ENCODE peak calls at places on chromosomes 3 and 15, in four cellular contexts. F is K562, H is HepG2, D is HEK293T. G is an unnamed sample.

GRCh38 chr15:63474810-63475316 is 29.5 kb upstream of the USP3 start:
- DNase-seq in H (peak; percentile 60), D (no peak), F (no peak), G (peak; percentile 98)

GRCh38 chr3:190096345-190096744 is 24.4 kb downstream of the P3H2 start:
- DNase-seq in F (no peak), D (no peak), H (no peak), G (no peak)

GRCh38 chr3:172163320-172163719 is 123.9 kb downstream of the FNDC3B start:
- DNase-seq in H (no peak), F (no peak), D (no peak), G (no peak)

GRCh38 chr3:29697989-29698388 is 417.1 kb downstream of the RBMS3 start:
- DNase-seq in F (no peak), H (no peak), D (no peak), G (no peak)

GRCh38 chr3:45597166-45597565 is 2.6 kb downstream of the LIMD1 start:
- DNase-seq in H (no peak), F (peak; percentile 25), D (no peak), G (no peak)

GRCh38 chr15:62110000-62110851 is 43.4 kb downstream of the C2CD4A start:
- DNase-seq in F (no peak), H (no peak), D (no peak), G (no peak)

GRCh38 chr15:45139770-45140169 is 10.0 kb downstream of the DUOX1 start:
- DNase-seq in H (no peak), D (no peak), F (no peak), G (no peak)

GRCh38 chr15:88982304-88982945 is 69.2 kb upstream of the MFGE8 start:
- DNase-seq in H (no peak), F (peak; percentile 60), D (no peak), G (peak; percentile 83)

GRCh38 chr3:144142151-144142855 is 170.7 kb downstream of the DIPK2A start:
- DNase-seq in F (no peak), H (no peak), D (peak; percentile 10), G (no peak)

GRCh38 chr15:73712107-73712506 is 27.9 kb downstream of the CD276 start:
- DNase-seq in H (no peak), D (no peak), F (peak; percentile 20), G (no peak)

GRCh38 chr3:57151021-57151449 is 14.1 kb downstream of the IL17RD start:
- DNase-seq in D (no peak), H (no peak), F (no peak), G (no peak)

GRCh38 chr3:118818386-118818785 is 216.3 kb downstream of the IGSF11 start:
- DNase-seq in H (peak; percentile 5), F (no peak), D (no peak), G (no peak)

GRCh38 chr3:39476783-39477182 is 9.3 kb downstream of the MOBP start:
- DNase-seq in D (no peak), F (no peak), H (no peak), G (no peak)

GRCh38 chr3:97970131-97970530 is 2.1 kb downstream of the RIOX2 start:
- DNase-seq in F (no peak), D (no peak), H (no peak), G (no peak)

GRCh38 chr3:158539414-158540014 is 31.5 kb upstream of the MLF1 start:
- DNase-seq in F (peak; percentile 61), D (peak; percentile 21), H (peak; percentile 46), G (no peak)

GRCh38 chr15:48002772-48003171 is 118.0 kb upstream of the SLC24A5 start:
- DNase-seq in F (no peak), D (no peak), H (no peak), G (no peak)

GRCh38 chr3:133209871-133210550 is 171.8 kb downstream of the TMEM108 start:
- DNase-seq in F (peak; percentile 6), D (no peak), H (no peak), G (peak; percentile 13)

GRCh38 chr15:27601239-27601942 is 497.7 kb downstream of the OCA2 start:
- DNase-seq in F (no peak), D (no peak), H (no peak), G (no peak)

GRCh38 chr3:176896640-176897039 is 300.6 kb downstream of the TBL1XR1 start:
- DNase-seq in F (no peak), H (no peak), D (no peak), G (no peak)

GRCh38 chr3:9769012-9769411 is 735 bp downstream of the CAMK1 start:
- DNase-seq in H (no peak), F (no peak), D (no peak), G (no peak)

GRCh38 chr15:63243101-63243500 is 34.3 kb upstream of the APH1B start:
- DNase-seq in D (no peak), F (no peak), H (no peak), G (no peak)

GRCh38 chr3:70120360-70120966 is 120.9 kb downstream of the SAMMSON start:
- DNase-seq in F (peak; percentile 84), D (peak; percentile 77), H (peak; percentile 65), G (peak; percentile 36)

GRCh38 chr15:88031461-88031860 is 225.1 kb downstream of the NTRK3 start:
- DNase-seq in H (no peak), D (no peak), F (no peak), G (no peak)

GRCh38 chr15:48653913-48654630 is 8.6 kb upstream of the FBN1 start:
- DNase-seq in F (no peak), H (no peak), D (no peak), G (no peak)

GRCh38 chr3:182294696-182295095 is 498.6 kb upstream of the ATP11B start:
- DNase-seq in D (no peak), F (no peak), H (no peak), G (no peak)

GRCh38 chr3:66499881-66500574 is 794 bp downstream of the LRIG1 start:
- DNase-seq in H (no peak), F (no peak), D (no peak), G (no peak)

GRCh38 chr3:157532529-157533297 is 29.5 kb upstream of the VEPH1 start:
- DNase-seq in F (peak; percentile 85), H (peak; percentile 58), D (peak; percentile 67), G (peak; percentile 9)

GRCh38 chr3:46862689-46863020 is 589 bp downstream of the MYL3 start:
- DNase-seq in F (no peak), D (no peak), H (no peak), G (no peak)

GRCh38 chr3:175161291-175161690 is 302.2 kb downstream of the NAALADL2 start:
- DNase-seq in F (no peak), H (no peak), D (no peak), G (no peak)

GRCh38 chr15:99495430-99496301 is 70.1 kb upstream of the MEF2A start:
- DNase-seq in H (peak; percentile 63), D (no peak), F (no peak), G (no peak)

GRCh38 chr15:89630260-89630659 is 25.0 kb downstream of the KIF7 start:
- DNase-seq in H (no peak), D (no peak), F (no peak), G (no peak)

GRCh38 chr15:77352932-77353331 is 67.0 kb downstream of the PEAK1 start:
- DNase-seq in F (no peak), D (no peak), H (no peak), G (no peak)

GRCh38 chr3:75180235-75180944 is 483.7 kb upstream of the FRG2C start:
- DNase-seq in F (no peak), H (no peak), D (no peak), G (peak; percentile 66)

GRCh38 chr15:90221251-90221900 is 12.4 kb downstream of the CIB1 start:
- DNase-seq in F (peak; percentile 67), H (peak; percentile 67), D (peak; percentile 87), G (no peak)

GRCh38 chr3:172042136-172042535 is 2.8 kb downstream of the FNDC3B start:
- DNase-seq in D (no peak), F (no peak), H (no peak), G (no peak)

GRCh38 chr3:71702131-71703024 is 22.8 kb downstream of the EIF4E3 start:
- DNase-seq in F (no peak), H (no peak), D (no peak), G (no peak)

GRCh38 chr3:13099707-13100106 is 26.5 kb upstream of the IQSEC1 start:
- DNase-seq in D (no peak), F (no peak), H (no peak), G (no peak)

GRCh38 chr3:127615631-127616305 is 13.2 kb upstream of the PODXL2 start:
- DNase-seq in D (no peak), H (no peak), F (no peak), G (no peak)

GRCh38 chr3:95280711-95281352 is 1218.0 kb downstream of the NSUN3 start:
- DNase-seq in F (no peak), D (no peak), H (no peak), G (no peak)
- TF ChIP-seq TARDBP in F (no peak), D (no peak), H (no peak), G (no peak)

GRCh38 chr3:185813205-185813604 is 11.6 kb downstream of the IGF2BP2 start:
- DNase-seq in D (no peak), F (no peak), H (no peak), G (no peak)

DNA sequence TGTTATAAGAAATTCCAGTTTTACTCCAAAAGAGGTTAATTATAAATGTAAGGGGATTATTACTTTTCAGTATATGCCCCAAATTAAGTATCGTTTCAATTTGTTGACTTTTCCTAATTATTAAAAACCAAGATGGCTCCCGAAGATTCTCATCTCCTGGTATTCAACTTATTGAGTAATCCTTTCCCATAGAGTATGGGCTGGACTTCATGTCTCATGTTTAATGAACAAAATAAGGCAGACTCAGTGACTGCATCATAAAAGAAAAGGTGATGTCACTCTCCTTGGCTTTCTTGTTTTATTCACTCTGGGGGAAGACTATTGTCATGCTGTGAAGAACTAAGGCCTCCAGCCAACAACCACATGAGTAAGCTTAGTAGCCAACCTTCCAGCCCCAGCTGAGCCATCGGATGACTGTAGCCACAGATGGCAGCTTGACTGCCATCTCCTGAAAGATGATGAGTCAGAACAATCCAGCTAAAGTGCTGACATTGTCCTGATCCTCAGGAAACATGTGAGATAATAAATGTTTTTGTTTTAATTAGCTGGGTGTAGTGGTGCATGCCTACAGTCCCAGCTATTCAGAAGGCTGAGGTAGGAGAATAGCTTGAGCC is 17.3 kb downstream of the IGF2BP2 start:
- DNase-seq in D (no peak), F (peak; percentile 67), H (no peak), G (no peak)
- TF ChIP-seq TARDBP in D (no peak), F (no peak), H (no peak), G (no peak)

GRCh38 chr15:34275721-34276120 is 50.9 kb downstream of the EMC4 start:
- DNase-seq in H (no peak), F (no peak), D (no peak), G (no peak)
- TF ChIP-seq TARDBP in H (no peak), F (no peak), D (no peak), G (no peak)

GRCh38 chr3:125681146-125681545 is 85.8 kb upstream of the OSBPL11 start:
- DNase-seq in H (no peak), D (no peak), F (no peak), G (no peak)

GRCh38 chr3:125679258-125679657 is 84.0 kb upstream of the OSBPL11 start:
- DNase-seq in F (peak; percentile 5), H (peak; percentile 29), D (peak; percentile 11), G (no peak)

GRCh38 chr3:125683067-125683844 is 88.0 kb upstream of the OSBPL11 start:
- DNase-seq in H (no peak), F (no peak), D (no peak), G (no peak)

DNA sequence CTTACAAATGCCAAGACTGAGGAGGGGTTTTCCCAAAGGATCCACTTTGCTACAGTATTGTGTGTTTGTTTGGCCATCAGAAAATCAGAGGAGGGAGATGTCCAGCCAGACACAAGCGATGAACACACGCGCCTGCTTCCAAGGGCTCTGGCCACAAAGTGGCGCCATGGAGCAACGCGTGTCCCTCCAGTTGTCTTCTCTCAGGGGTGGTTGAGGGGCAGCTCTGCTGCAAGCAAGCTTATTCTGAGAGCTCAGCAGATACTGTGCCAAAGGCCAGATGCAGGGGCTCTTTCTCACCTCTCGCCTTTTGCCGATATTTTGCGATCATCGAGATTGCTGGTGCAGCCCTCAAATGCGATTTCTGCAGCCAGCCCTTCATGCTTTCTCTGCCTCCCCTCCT is 88.9 kb upstream of the OSBPL11 start:
- DNase-seq in F (peak; percentile 7), H (peak; percentile 48), D (peak; percentile 29), G (no peak)
- TF ChIP-seq TARDBP in F (no peak), H (no peak), D (no peak), G (no peak)

G was measured in GM12878.